ENCODE peak calls at places on chromosomes 13 and 19, in seven cellular contexts. One of them, this sample, is unnamed.

GRCh38 chr19:48751835-48752510 is 468 bp downstream of the FUT1 start:
- DNase-seq in OCI-M1: no peak
- DNase-seq in WTC11: no peak
- DNase-seq in NCI-H1105: no peak
- DNase-seq in posterior cingulate gyrus: no peak
- DNase-seq in nephron progenitor cell: no peak
- DNase-seq in DMS53: peak; percentile 69
- DNase-seq in this sample: no peak

GRCh38 chr13:30257433-30258099 is 49.8 kb downstream of the KATNAL1 start:
- DNase-seq in OCI-M1: no peak
- DNase-seq in WTC11: peak; percentile 23
- DNase-seq in NCI-H1105: no peak
- DNase-seq in posterior cingulate gyrus: no peak
- DNase-seq in nephron progenitor cell: peak; percentile 42
- DNase-seq in DMS53: peak; percentile 4
- DNase-seq in this sample: peak; percentile 50

GRCh38 chr19:42143341-42144234 is 11.3 kb upstream of the POU2F2 start:
- DNase-seq in OCI-M1: peak; percentile 54
- DNase-seq in WTC11: peak; percentile 83
- DNase-seq in NCI-H1105: no peak
- DNase-seq in posterior cingulate gyrus: no peak
- DNase-seq in nephron progenitor cell: peak; percentile 91
- DNase-seq in DMS53: no peak
- DNase-seq in this sample: peak; percentile 76

GRCh38 chr19:48495391-48495790 is 16.2 kb downstream of the LMTK3 start:
- DNase-seq in OCI-M1: peak; percentile 39
- DNase-seq in WTC11: no peak
- DNase-seq in NCI-H1105: no peak
- DNase-seq in posterior cingulate gyrus: no peak
- DNase-seq in nephron progenitor cell: no peak
- DNase-seq in DMS53: no peak
- DNase-seq in this sample: no peak

GRCh38 chr19:14595558-14595957 is 12.7 kb downstream of the CLEC17A start:
- DNase-seq in OCI-M1: no peak
- DNase-seq in WTC11: no peak
- DNase-seq in NCI-H1105: no peak
- DNase-seq in posterior cingulate gyrus: no peak
- DNase-seq in nephron progenitor cell: no peak
- DNase-seq in DMS53: no peak
- DNase-seq in this sample: no peak

GRCh38 chr19:18666304-18666703 is 17.2 kb upstream of the CRTC1 start:
- DNase-seq in OCI-M1: no peak
- DNase-seq in WTC11: no peak
- DNase-seq in NCI-H1105: no peak
- DNase-seq in posterior cingulate gyrus: no peak
- DNase-seq in nephron progenitor cell: no peak
- DNase-seq in DMS53: no peak
- DNase-seq in this sample: no peak

GRCh38 chr19:47637550-47637949 is 28.6 kb downstream of the BICRA start:
- DNase-seq in OCI-M1: no peak
- DNase-seq in WTC11: no peak
- DNase-seq in NCI-H1105: no peak
- DNase-seq in posterior cingulate gyrus: no peak
- DNase-seq in nephron progenitor cell: no peak
- DNase-seq in DMS53: no peak
- DNase-seq in this sample: no peak

GRCh38 chr13:97403893-97404683 is 29.9 kb upstream of the RAP2A start:
- DNase-seq in OCI-M1: no peak
- DNase-seq in WTC11: no peak
- DNase-seq in NCI-H1105: no peak
- DNase-seq in posterior cingulate gyrus: no peak
- DNase-seq in nephron progenitor cell: no peak
- DNase-seq in DMS53: no peak
- DNase-seq in this sample: no peak

GRCh38 chr13:84645196-84646071 is 763.2 kb upstream of the SLITRK1 start:
- DNase-seq in OCI-M1: peak; percentile 55
- DNase-seq in WTC11: no peak
- DNase-seq in NCI-H1105: no peak
- DNase-seq in posterior cingulate gyrus: no peak
- DNase-seq in nephron progenitor cell: no peak
- DNase-seq in DMS53: peak; percentile 7
- DNase-seq in this sample: no peak

GRCh38 chr13:93305886-93306285 is 79.3 kb downstream of the GPC6 start:
- DNase-seq in OCI-M1: no peak
- DNase-seq in WTC11: no peak
- DNase-seq in NCI-H1105: no peak
- DNase-seq in posterior cingulate gyrus: no peak
- DNase-seq in nephron progenitor cell: no peak
- DNase-seq in DMS53: no peak
- DNase-seq in this sample: no peak

GRCh38 chr19:46787331-46788100 is 878 bp downstream of the SLC1A5 start:
- DNase-seq in OCI-M1: no peak
- DNase-seq in WTC11: peak; percentile 53
- DNase-seq in NCI-H1105: peak; percentile 51
- DNase-seq in posterior cingulate gyrus: no peak
- DNase-seq in nephron progenitor cell: peak; percentile 64
- DNase-seq in DMS53: peak; percentile 78
- DNase-seq in this sample: peak; percentile 64

GRCh38 chr19:14435320-14436050 is 2.4 kb downstream of the PKN1 start:
- DNase-seq in OCI-M1: no peak
- DNase-seq in WTC11: no peak
- DNase-seq in NCI-H1105: no peak
- DNase-seq in posterior cingulate gyrus: peak; percentile 8
- DNase-seq in nephron progenitor cell: no peak
- DNase-seq in DMS53: no peak
- DNase-seq in this sample: no peak

GRCh38 chr19:50896591-50897190 is 14.5 kb downstream of the KLK4 start:
- DNase-seq in OCI-M1: peak; percentile 89
- DNase-seq in WTC11: no peak
- DNase-seq in NCI-H1105: no peak
- DNase-seq in posterior cingulate gyrus: no peak
- DNase-seq in nephron progenitor cell: no peak
- DNase-seq in DMS53: peak; percentile 97
- DNase-seq in this sample: no peak

GRCh38 chr19:50415661-50416033 is 3.1 kb upstream of the SPIB start:
- DNase-seq in OCI-M1: peak; percentile 77
- DNase-seq in WTC11: no peak
- DNase-seq in NCI-H1105: no peak
- DNase-seq in posterior cingulate gyrus: no peak
- DNase-seq in nephron progenitor cell: no peak
- DNase-seq in DMS53: no peak
- DNase-seq in this sample: no peak

GRCh38 chr19:34985249-34986022 is 14.7 kb upstream of the GRAMD1A start:
- DNase-seq in OCI-M1: no peak
- DNase-seq in WTC11: peak; percentile 46
- DNase-seq in NCI-H1105: no peak
- DNase-seq in posterior cingulate gyrus: no peak
- DNase-seq in nephron progenitor cell: no peak
- DNase-seq in DMS53: peak; percentile 46
- DNase-seq in this sample: peak; percentile 65

GRCh38 chr19:47417107-47417745 is 2.1 kb downstream of the MEIS3 start:
- DNase-seq in OCI-M1: no peak
- DNase-seq in WTC11: no peak
- DNase-seq in NCI-H1105: no peak
- DNase-seq in posterior cingulate gyrus: no peak
- DNase-seq in nephron progenitor cell: peak; percentile 29
- DNase-seq in DMS53: no peak
- DNase-seq in this sample: peak; percentile 37

GRCh38 chr13:25180795-25181537 is 8.9 kb upstream of the AMER2 start:
- DNase-seq in OCI-M1: no peak
- DNase-seq in WTC11: no peak
- DNase-seq in NCI-H1105: no peak
- DNase-seq in posterior cingulate gyrus: no peak
- DNase-seq in nephron progenitor cell: no peak
- DNase-seq in DMS53: no peak
- DNase-seq in this sample: no peak

GRCh38 chr13:30720470-30720869 is 14.9 kb upstream of the ALOX5AP start:
- DNase-seq in OCI-M1: peak; percentile 5
- DNase-seq in WTC11: no peak
- DNase-seq in NCI-H1105: no peak
- DNase-seq in posterior cingulate gyrus: no peak
- DNase-seq in nephron progenitor cell: no peak
- DNase-seq in DMS53: no peak
- DNase-seq in this sample: no peak

GRCh38 chr19:49217382-49217781 is 59.8 kb downstream of the TRPM4 start:
- DNase-seq in OCI-M1: no peak
- DNase-seq in WTC11: no peak
- DNase-seq in NCI-H1105: no peak
- DNase-seq in posterior cingulate gyrus: no peak
- DNase-seq in nephron progenitor cell: no peak
- DNase-seq in DMS53: peak; percentile 41
- DNase-seq in this sample: no peak

GRCh38 chr19:35347171-35347929 is at the start of gene FFAR1:
- DNase-seq in OCI-M1: peak; percentile 33
- DNase-seq in WTC11: no peak
- DNase-seq in NCI-H1105: no peak
- DNase-seq in posterior cingulate gyrus: peak; percentile 35
- DNase-seq in nephron progenitor cell: no peak
- DNase-seq in DMS53: no peak
- DNase-seq in this sample: no peak

GRCh38 chr13:72726721-72727416 is 560 bp downstream of the MZT1 start:
- DNase-seq in OCI-M1: peak; percentile 70
- DNase-seq in WTC11: peak; percentile 60
- DNase-seq in NCI-H1105: no peak
- DNase-seq in posterior cingulate gyrus: peak; percentile 80
- DNase-seq in nephron progenitor cell: peak; percentile 70
- DNase-seq in DMS53: peak; percentile 46
- DNase-seq in this sample: peak; percentile 46

GRCh38 chr19:46192990-46193650 is 36.4 kb upstream of the IGFL1 start:
- DNase-seq in OCI-M1: peak; percentile 98
- DNase-seq in WTC11: no peak
- DNase-seq in NCI-H1105: no peak
- DNase-seq in posterior cingulate gyrus: no peak
- DNase-seq in nephron progenitor cell: no peak
- DNase-seq in DMS53: peak; percentile 84
- DNase-seq in this sample: no peak